ENCODE peak calls at places on chromosomes 16 and 17, in seven cellular contexts. W, E, Z, S, Y, M and A are unnamed samples.

GRCh38 chr17:83012161-83012800 is 67.1 kb upstream of the METRNL start:
- DNase-seq in S (no peak), M (no peak), Y (no peak), W (no peak), Z (no peak), E (no peak), A (no peak)

GRCh38 chr16:89925596-89926079 is 2.5 kb downstream of the TUBB3 start:
- DNase-seq in S (no peak), E (no peak), M (no peak), Y (no peak), Z (no peak), W (no peak), A (no peak)

GRCh38 chr16:65059421-65059980 is 62.4 kb downstream of the CDH11 start:
- DNase-seq in S (no peak), Y (no peak), W (no peak), E (no peak), Z (no peak), M (no peak), A (no peak)

GRCh38 chr17:29096094-29096493 is 53.2 kb downstream of the PIPOX start:
- DNase-seq in M (no peak), W (no peak), Z (no peak), Y (no peak), S (no peak), E (no peak), A (no peak)

GRCh38 chr16:27980076-27980775 is 83.3 kb downstream of the GSG1L start:
- DNase-seq in M (no peak), E (no peak), W (no peak), Z (no peak), S (no peak), Y (no peak), A (no peak)

GRCh38 chr17:35900693-35901487 is 20.7 kb upstream of the CCL5 start:
- DNase-seq in Z (no peak), S (no peak), W (no peak), E (peak; percentile 24), Y (no peak), M (no peak), A (no peak)

GRCh38 chr17:73194514-73195222 is 1.8 kb downstream of the COG1 start:
- DNase-seq in S (no peak), M (no peak), Z (no peak), W (no peak), Y (no peak), E (peak; percentile 68), A (no peak)

GRCh38 chr17:8904201-8904600 is 36.7 kb upstream of the PIK3R6 start:
- DNase-seq in Z (peak; percentile 9), Y (no peak), S (no peak), M (no peak), W (no peak), E (no peak), A (no peak)

GRCh38 chr16:30557397-30557949 is 701 bp downstream of the ZNF764 start:
- DNase-seq in Z (no peak), W (no peak), M (no peak), S (peak; percentile 66), E (no peak), Y (no peak), A (no peak)

GRCh38 chr16:80309178-80309577 is 231.6 kb upstream of the DYNLRB2 start:
- DNase-seq in W (no peak), M (no peak), S (no peak), Z (no peak), E (no peak), Y (no peak), A (no peak)

GRCh38 chr17:12485361-12485911 is 180.3 kb upstream of the MYOCD start:
- DNase-seq in Z (no peak), E (peak; percentile 3), S (no peak), Y (no peak), W (no peak), M (no peak), A (no peak)

GRCh38 chr16:88527186-88527936 is 42.8 kb upstream of the ZC3H18 start:
- DNase-seq in Y (no peak), W (no peak), E (peak; percentile 82), Z (peak; percentile 88), M (peak; percentile 65), S (peak; percentile 82), A (peak; percentile 66)

GRCh38 chr17:55161935-55162555 is 102.7 kb upstream of the HLF start:
- DNase-seq in E (peak; percentile 3), M (no peak), S (no peak), Z (no peak), W (no peak), Y (no peak), A (no peak)

GRCh38 chr17:58335061-58335731 is 6.6 kb upstream of the TSPOAP1 start:
- DNase-seq in W (no peak), Y (no peak), E (no peak), Z (no peak), S (peak; percentile 29), M (peak; percentile 47), A (no peak)

GRCh38 chr16:8717892-8718400 is 43.5 kb downstream of the ABAT start:
- DNase-seq in E (no peak), M (no peak), Z (no peak), W (no peak), Y (no peak), S (no peak), A (no peak)

GRCh38 chr17:41334899-41335298 is 15.7 kb downstream of the KRT33A start:
- DNase-seq in S (no peak), W (no peak), Z (no peak), Y (no peak), M (no peak), E (no peak), A (no peak)

GRCh38 chr17:14873996-14874395 is 391.1 kb downstream of the PMP22 start:
- DNase-seq in Z (no peak), M (no peak), S (no peak), Y (no peak), W (no peak), E (no peak), A (no peak)

GRCh38 chr17:78318407-78318806 is 41.5 kb downstream of the SOCS3 start:
- DNase-seq in W (no peak), S (no peak), E (no peak), Z (no peak), M (no peak), Y (no peak), A (no peak)

GRCh38 chr16:27181020-27181419 is 22.3 kb upstream of the KDM8 start:
- DNase-seq in Z (no peak), M (no peak), Y (no peak), S (no peak), E (no peak), W (no peak), A (peak; percentile 35)

GRCh38 chr16:84922351-84923135 is 88.8 kb downstream of the ZDHHC7 start:
- DNase-seq in M (no peak), S (peak; percentile 90), W (peak; percentile 44), Y (no peak), E (peak; percentile 85), Z (peak; percentile 45), A (peak; percentile 70)

GRCh38 chr17:82775033-82775823 is 23.4 kb downstream of the TBCD start:
- DNase-seq in M (peak; percentile 26), W (peak; percentile 75), E (peak; percentile 80), Z (peak; percentile 83), Y (no peak), S (peak; percentile 83), A (peak; percentile 68)

GRCh38 chr16:23174622-23175021 is 7.9 kb upstream of the SCNN1G start:
- DNase-seq in E (no peak), Y (no peak), S (no peak), M (no peak), Z (no peak), W (no peak), A (no peak)

GRCh38 chr16:30956601-30957455 is 726 bp upstream of the SETD1A start:
- DNase-seq in Y (no peak), M (peak; percentile 85), S (peak; percentile 92), E (peak; percentile 89), Z (peak; percentile 81), W (peak; percentile 90), A (peak; percentile 85)

GRCh38 chr17:33929181-33929724 is 325.8 kb upstream of the CCL2 start:
- DNase-seq in Z (no peak), E (no peak), W (no peak), Y (no peak), M (no peak), S (no peak), A (no peak)

GRCh38 chr17:78498848-78499247 is 78.3 kb downstream of the DNAH17 start:
- DNase-seq in Y (no peak), M (no peak), S (no peak), Z (no peak), W (no peak), E (no peak), A (peak; percentile 29)

GRCh38 chr17:59761385-59762021 is 54.0 kb downstream of the VMP1 start:
- DNase-seq in Y (no peak), Z (no peak), M (no peak), E (no peak), W (no peak), S (no peak), A (no peak)

GRCh38 chr17:4837471-4838305 is 4.5 kb downstream of the MINK1 start:
- DNase-seq in S (no peak), Y (no peak), Z (no peak), W (no peak), E (no peak), M (no peak), A (no peak)

GRCh38 chr16:60929-61878 is 7.6 kb downstream of the SNRNP25 start:
- DNase-seq in Y (no peak), Z (no peak), M (no peak), E (no peak), S (no peak), W (no peak), A (no peak)

GRCh38 chr17:50831430-50832064 is 3.8 kb upstream of the WFIKKN2 start:
- DNase-seq in S (no peak), Z (peak; percentile 34), M (no peak), E (no peak), Y (no peak), W (no peak), A (no peak)